ENCODE peak calls at places on chromosomes 11 and 22, in five cellular contexts. R is lower lobe of right lung, K is mesothelial cell of epicardium, I is esophagus squamous epithelium, S is foreskin fibroblast. Q is an unnamed sample.

GRCh38 chr11:115931684-115932083 is 427.5 kb upstream of the CADM1 start:
- DNase-seq in R (no peak), K (no peak), I (no peak), S (no peak), Q (no peak)

GRCh38 chr22:49575703-49576081 is 252.0 kb downstream of the BRD1 start:
- DNase-seq in R (peak), K (no peak), I (no peak), S (no peak), Q (peak)

GRCh38 chr22:26552466-26552865 is 37.5 kb downstream of the TPST2 start:
- DNase-seq in R (no peak), K (no peak), I (no peak), S (no peak), Q (no peak)

GRCh38 chr11:843818-844692 is 1.4 kb downstream of the TSPAN4 start:
- DNase-seq in R (peak), K (no peak), I (no peak), S (peak), Q (no peak)

GRCh38 chr11:93652161-93652597 is 9.3 kb upstream of the CEP295 start:
- DNase-seq in R (no peak), K (no peak), I (no peak), S (peak), Q (no peak)

GRCh38 chr11:26551186-26551801 is 20.8 kb downstream of the MUC15 start:
- DNase-seq in R (no peak), K (no peak), I (no peak), S (no peak), Q (no peak)

GRCh38 chr11:18791175-18792065 is at the start of gene PTPN5:
- DNase-seq in R (no peak), K (peak), I (no peak), S (no peak), Q (no peak)

GRCh38 chr11:67640021-67640757 is 626 bp upstream of the TBX10 start:
- DNase-seq in R (peak), K (no peak), I (no peak), S (peak), Q (no peak)

GRCh38 chr11:57458410-57459111 is 1.8 kb upstream of the RTN4RL2 start:
- DNase-seq in R (peak), K (no peak), I (no peak), S (no peak), Q (peak)

GRCh38 chr11:105673089-105673488 is 63.2 kb downstream of the GRIA4 start:
- DNase-seq in R (no peak), K (peak), I (no peak), S (peak), Q (no peak)

GRCh38 chr11:100560606-100561005 is 126.5 kb upstream of the ARHGAP42 start:
- DNase-seq in R (no peak), K (no peak), I (no peak), S (no peak), Q (no peak)

GRCh38 chr11:17736921-17737817 is 2.6 kb downstream of the KCNC1 start:
- DNase-seq in R (no peak), K (no peak), I (no peak), S (no peak), Q (no peak)

GRCh38 chr11:47248304-47248663 is 330 bp downstream of the ACP2 start:
- DNase-seq in R (no peak), K (no peak), I (no peak), S (peak), Q (no peak)

GRCh38 chr11:114719562-114719961 is 41.2 kb downstream of the NXPE2 start:
- DNase-seq in R (no peak), K (no peak), I (no peak), S (no peak), Q (no peak)

GRCh38 chr11:75402002-75402773 is 2.9 kb downstream of the RPS3 start:
- DNase-seq in R (no peak), K (no peak), I (no peak), S (no peak), Q (no peak)

GRCh38 chr22:47092896-47093311 is 330.5 kb downstream of the TBC1D22A start:
- DNase-seq in R (no peak), K (no peak), I (no peak), S (peak), Q (no peak)

GRCh38 chr11:42992594-42992993 is 319.2 kb upstream of the API5 start:
- DNase-seq in R (no peak), K (no peak), I (no peak), S (no peak), Q (no peak)

GRCh38 chr11:18802381-18803257 is 11.0 kb upstream of the PTPN5 start:
- DNase-seq in R (no peak), K (peak), I (no peak), S (peak), Q (no peak)

GRCh38 chr22:44667829-44668189 is 34.2 kb upstream of the PRR5 start:
- DNase-seq in R (peak), K (no peak), I (no peak), S (no peak), Q (no peak)

GRCh38 chr11:104256525-104256924 is 92.6 kb upstream of the PDGFD start:
- DNase-seq in R (no peak), K (no peak), I (no peak), S (no peak), Q (no peak)

GRCh38 chr22:22667966-22668880 is 23.8 kb downstream of the GGTLC2 start:
- DNase-seq in R (no peak), K (no peak), I (no peak), S (no peak), Q (no peak)

GRCh38 chr22:31332010-31332409 is 14.1 kb downstream of the PATZ1 start:
- DNase-seq in R (no peak), K (no peak), I (no peak), S (no peak), Q (no peak)

GRCh38 chr22:50713571-50714056 is 24.4 kb upstream of the ACR start:
- DNase-seq in R (peak), K (no peak), I (no peak), S (no peak), Q (no peak)

GRCh38 chr11:2903672-2904011 is 18.1 kb upstream of the CDKN1C start:
- DNase-seq in R (no peak), K (no peak), I (no peak), S (no peak), Q (no peak)

GRCh38 chr22:46628756-46629155 is 8.6 kb downstream of the GRAMD4 start:
- DNase-seq in R (no peak), K (no peak), I (no peak), S (no peak), Q (no peak)

GRCh38 chr11:11387906-11388305 is 34.9 kb upstream of the CSNK2A3 start:
- DNase-seq in R (no peak), K (no peak), I (no peak), S (no peak), Q (no peak)

GRCh38 chr22:30308096-30308495 is 18.6 kb downstream of the TBC1D10A start:
- DNase-seq in R (no peak), K (no peak), I (no peak), S (no peak), Q (no peak)

GRCh38 chr22:50186789-50187523 is 1.2 kb downstream of the TRABD start:
- DNase-seq in R (peak), K (no peak), I (no peak), S (peak), Q (no peak)

GRCh38 chr11:88739524-88739923 is 326.3 kb downstream of the GRM5 start:
- DNase-seq in R (no peak), K (no peak), I (no peak), S (no peak), Q (no peak)

GRCh38 chr22:41825376-41825775 is 7.5 kb upstream of the SREBF2 start:
- DNase-seq in R (no peak), K (no peak), I (no peak), S (peak), Q (no peak)

GRCh38 chr11:34512810-34513673 is 552 bp downstream of the ELF5 start:
- DNase-seq in R (peak), K (no peak), I (no peak), S (peak), Q (peak)
- TF ChIP-seq CTCF in R (peak), K (peak), I (peak), S (peak), Q (peak)

DNA sequence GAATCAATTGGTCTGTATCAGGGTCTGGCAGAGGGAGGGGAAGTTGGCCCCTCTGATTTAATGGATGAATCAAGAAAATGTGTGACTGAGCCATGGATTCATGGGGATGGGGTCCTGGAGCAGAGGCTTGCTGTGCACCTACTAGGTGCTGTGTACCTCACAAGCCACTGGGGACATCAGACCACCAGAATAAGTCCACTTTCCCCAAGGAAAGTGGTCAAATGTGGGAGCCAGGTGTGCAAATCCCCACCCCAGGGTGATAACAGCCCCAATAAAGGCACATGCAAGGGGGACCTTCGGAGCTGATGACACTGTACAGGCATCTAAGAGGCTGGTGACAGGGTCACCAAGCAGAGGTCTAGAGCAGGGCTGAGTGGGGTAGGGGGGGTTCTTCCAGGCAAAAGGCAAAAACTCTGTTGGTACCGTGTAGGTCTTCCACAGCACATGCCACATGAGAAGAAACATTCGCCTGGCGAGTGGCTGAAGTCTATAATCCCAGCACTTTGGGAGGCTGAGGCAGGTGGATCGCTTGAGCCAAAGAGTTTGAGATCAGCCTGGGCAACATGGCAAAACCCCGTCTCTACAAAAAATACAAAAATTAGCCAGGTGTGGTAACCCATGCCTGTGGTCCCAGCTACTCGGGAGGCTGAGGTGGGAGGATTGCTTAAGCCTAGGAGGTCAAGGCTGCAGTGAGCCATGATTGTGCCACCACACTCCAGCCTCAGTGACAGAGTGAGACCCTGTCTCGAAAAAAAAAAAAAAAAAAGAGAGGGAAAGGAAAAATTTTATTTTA is 28.8 kb downstream of the TXN2 start:
- DNase-seq in R (no peak), K (no peak), I (no peak), S (no peak), Q (no peak)
- TF ChIP-seq CTCF in R (no peak), K (no peak), I (no peak), S (no peak), Q (no peak)

GRCh38 chr22:17164392-17165024 is 5.4 kb upstream of the HDHD5 start:
- DNase-seq in R (no peak), K (no peak), I (no peak), S (no peak), Q (no peak)
- TF ChIP-seq CTCF in R (peak), K (peak), I (no peak), S (peak), Q (no peak)

GRCh38 chr11:122451911-122452310 is 203.6 kb upstream of the UBASH3B start:
- DNase-seq in R (no peak), K (no peak), I (no peak), S (no peak), Q (no peak)

GRCh38 chr11:122459064-122459463 is 196.5 kb upstream of the UBASH3B start:
- DNase-seq in R (no peak), K (no peak), I (no peak), S (no peak), Q (no peak)

GRCh38 chr11:122453586-122453985 is 201.9 kb upstream of the UBASH3B start:
- DNase-seq in R (no peak), K (no peak), I (no peak), S (no peak), Q (no peak)
- TF ChIP-seq CTCF in R (no peak), K (no peak), I (no peak), S (no peak), Q (no peak)

GRCh38 chr11:70048279-70049024 is 29.7 kb upstream of the ANO1 start:
- DNase-seq in R (no peak), K (no peak), I (no peak), S (no peak), Q (no peak)
- TF ChIP-seq CTCF in R (no peak), K (no peak), I (no peak), S (peak), Q (no peak)

GRCh38 chr22:39242809-39243442 is 1.9 kb downstream of the PDGFB start:
- DNase-seq in R (no peak), K (peak), I (no peak), S (no peak), Q (no peak)
- TF ChIP-seq CTCF in R (no peak), K (no peak), I (peak), S (no peak), Q (no peak)

Q was measured in activated B cell treated with CpG ODN at 0.5 μM for 24 hours.